ENCODE peak calls at places on chromosome 14, in six cellular contexts. One of them, this sample, is unnamed.

GRCh38 chr14:52730708-52731111 is 744 bp downstream of the STYX start:
- DNase-seq in activated CD4-positive, alpha-beta T cell treated with anti-CD3 and anti-CD28 coated beads for 24 hours: no peak
- DNase-seq in stimulated activated CD4-positive, alpha-beta T cell treated with anti-CD3 and anti-CD28 coated beads, Interleukin-15, amount 100 ng/mL, for 24 hours: no peak
- DNase-seq in M059J: no peak
- DNase-seq in bronchial epithelial cell: peak; percentile 27
- DNase-seq in dermis blood vessel endothelial cell: peak; percentile 50
- DNase-seq in this sample: no peak

GRCh38 chr14:96318836-96319235 is 44.3 kb downstream of the ATG2B start:
- DNase-seq in bronchial epithelial cell: no peak
- DNase-seq in dermis blood vessel endothelial cell: no peak
- DNase-seq in stimulated activated CD4-positive, alpha-beta T cell treated with anti-CD3 and anti-CD28 coated beads, Interleukin-15, amount 100 ng/mL, for 24 hours: no peak
- DNase-seq in activated CD4-positive, alpha-beta T cell treated with anti-CD3 and anti-CD28 coated beads for 24 hours: no peak
- DNase-seq in M059J: no peak
- DNase-seq in this sample: no peak

GRCh38 chr14:70971588-70971987 is 64.3 kb downstream of the PCNX1 start:
- DNase-seq in M059J: no peak
- DNase-seq in activated CD4-positive, alpha-beta T cell treated with anti-CD3 and anti-CD28 coated beads for 24 hours: no peak
- DNase-seq in dermis blood vessel endothelial cell: no peak
- DNase-seq in bronchial epithelial cell: no peak
- DNase-seq in stimulated activated CD4-positive, alpha-beta T cell treated with anti-CD3 and anti-CD28 coated beads, Interleukin-15, amount 100 ng/mL, for 24 hours: no peak
- DNase-seq in this sample: no peak

GRCh38 chr14:62081012-62081612 is 318.9 kb downstream of the SNAPC1 start:
- DNase-seq in stimulated activated CD4-positive, alpha-beta T cell treated with anti-CD3 and anti-CD28 coated beads, Interleukin-15, amount 100 ng/mL, for 24 hours: no peak
- DNase-seq in M059J: no peak
- DNase-seq in activated CD4-positive, alpha-beta T cell treated with anti-CD3 and anti-CD28 coated beads for 24 hours: no peak
- DNase-seq in bronchial epithelial cell: no peak
- DNase-seq in dermis blood vessel endothelial cell: no peak
- DNase-seq in this sample: no peak

GRCh38 chr14:85798852-85799251 is 268.9 kb downstream of the FLRT2 start:
- DNase-seq in bronchial epithelial cell: no peak
- DNase-seq in activated CD4-positive, alpha-beta T cell treated with anti-CD3 and anti-CD28 coated beads for 24 hours: no peak
- DNase-seq in stimulated activated CD4-positive, alpha-beta T cell treated with anti-CD3 and anti-CD28 coated beads, Interleukin-15, amount 100 ng/mL, for 24 hours: no peak
- DNase-seq in M059J: no peak
- DNase-seq in dermis blood vessel endothelial cell: no peak
- DNase-seq in this sample: no peak

GRCh38 chr14:92507174-92507768 is 6.3 kb upstream of the RIN3 start:
- DNase-seq in dermis blood vessel endothelial cell: no peak
- DNase-seq in bronchial epithelial cell: peak; percentile 17
- DNase-seq in stimulated activated CD4-positive, alpha-beta T cell treated with anti-CD3 and anti-CD28 coated beads, Interleukin-15, amount 100 ng/mL, for 24 hours: no peak
- DNase-seq in M059J: no peak
- DNase-seq in activated CD4-positive, alpha-beta T cell treated with anti-CD3 and anti-CD28 coated beads for 24 hours: no peak
- DNase-seq in this sample: no peak

GRCh38 chr14:29548948-29549370 is 378.7 kb downstream of the PRKD1 start:
- DNase-seq in bronchial epithelial cell: peak; percentile 69
- DNase-seq in dermis blood vessel endothelial cell: peak; percentile 81
- DNase-seq in stimulated activated CD4-positive, alpha-beta T cell treated with anti-CD3 and anti-CD28 coated beads, Interleukin-15, amount 100 ng/mL, for 24 hours: no peak
- DNase-seq in activated CD4-positive, alpha-beta T cell treated with anti-CD3 and anti-CD28 coated beads for 24 hours: no peak
- DNase-seq in M059J: peak; percentile 70
- DNase-seq in this sample: peak; percentile 66

GRCh38 chr14:75690010-75690409 is 29.0 kb downstream of the TTLL5 start:
- DNase-seq in M059J: no peak
- DNase-seq in bronchial epithelial cell: no peak
- DNase-seq in dermis blood vessel endothelial cell: peak; percentile 76
- DNase-seq in stimulated activated CD4-positive, alpha-beta T cell treated with anti-CD3 and anti-CD28 coated beads, Interleukin-15, amount 100 ng/mL, for 24 hours: peak; percentile 4
- DNase-seq in activated CD4-positive, alpha-beta T cell treated with anti-CD3 and anti-CD28 coated beads for 24 hours: no peak
- DNase-seq in this sample: no peak

GRCh38 chr14:103121846-103122577 is 1.2 kb upstream of the TNFAIP2 start:
- DNase-seq in activated CD4-positive, alpha-beta T cell treated with anti-CD3 and anti-CD28 coated beads for 24 hours: no peak
- DNase-seq in bronchial epithelial cell: no peak
- DNase-seq in stimulated activated CD4-positive, alpha-beta T cell treated with anti-CD3 and anti-CD28 coated beads, Interleukin-15, amount 100 ng/mL, for 24 hours: no peak
- DNase-seq in M059J: peak; percentile 88
- DNase-seq in dermis blood vessel endothelial cell: peak; percentile 89
- DNase-seq in this sample: peak; percentile 63

GRCh38 chr14:60655898-60656754 is 6.8 kb upstream of the SIX1 start:
- DNase-seq in M059J: no peak
- DNase-seq in bronchial epithelial cell: no peak
- DNase-seq in stimulated activated CD4-positive, alpha-beta T cell treated with anti-CD3 and anti-CD28 coated beads, Interleukin-15, amount 100 ng/mL, for 24 hours: peak; percentile 20
- DNase-seq in dermis blood vessel endothelial cell: no peak
- DNase-seq in activated CD4-positive, alpha-beta T cell treated with anti-CD3 and anti-CD28 coated beads for 24 hours: no peak
- DNase-seq in this sample: no peak

GRCh38 chr14:24665440-24665991 is 31.5 kb upstream of the GZMB start:
- DNase-seq in M059J: no peak
- DNase-seq in stimulated activated CD4-positive, alpha-beta T cell treated with anti-CD3 and anti-CD28 coated beads, Interleukin-15, amount 100 ng/mL, for 24 hours: peak; percentile 67
- DNase-seq in dermis blood vessel endothelial cell: no peak
- DNase-seq in bronchial epithelial cell: peak; percentile 29
- DNase-seq in activated CD4-positive, alpha-beta T cell treated with anti-CD3 and anti-CD28 coated beads for 24 hours: no peak
- DNase-seq in this sample: no peak

GRCh38 chr14:96901227-96901626 is 104.0 kb downstream of the VRK1 start:
- DNase-seq in activated CD4-positive, alpha-beta T cell treated with anti-CD3 and anti-CD28 coated beads for 24 hours: no peak
- DNase-seq in dermis blood vessel endothelial cell: no peak
- DNase-seq in M059J: no peak
- DNase-seq in bronchial epithelial cell: no peak
- DNase-seq in stimulated activated CD4-positive, alpha-beta T cell treated with anti-CD3 and anti-CD28 coated beads, Interleukin-15, amount 100 ng/mL, for 24 hours: no peak
- DNase-seq in this sample: no peak

GRCh38 chr14:76699209-76699608 is 62.1 kb upstream of the VASH1 start:
- DNase-seq in M059J: no peak
- DNase-seq in stimulated activated CD4-positive, alpha-beta T cell treated with anti-CD3 and anti-CD28 coated beads, Interleukin-15, amount 100 ng/mL, for 24 hours: no peak
- DNase-seq in dermis blood vessel endothelial cell: no peak
- DNase-seq in activated CD4-positive, alpha-beta T cell treated with anti-CD3 and anti-CD28 coated beads for 24 hours: no peak
- DNase-seq in bronchial epithelial cell: no peak
- DNase-seq in this sample: no peak

GRCh38 chr14:94028450-94028826 is 2.3 kb downstream of the OTUB2 start:
- DNase-seq in stimulated activated CD4-positive, alpha-beta T cell treated with anti-CD3 and anti-CD28 coated beads, Interleukin-15, amount 100 ng/mL, for 24 hours: peak; percentile 43
- DNase-seq in activated CD4-positive, alpha-beta T cell treated with anti-CD3 and anti-CD28 coated beads for 24 hours: peak; percentile 14
- DNase-seq in M059J: peak; percentile 77
- DNase-seq in bronchial epithelial cell: peak; percentile 80
- DNase-seq in dermis blood vessel endothelial cell: peak; percentile 47
- DNase-seq in this sample: no peak

GRCh38 chr14:23588884-23589598 is 10.5 kb upstream of the JPH4 start:
- DNase-seq in activated CD4-positive, alpha-beta T cell treated with anti-CD3 and anti-CD28 coated beads for 24 hours: peak; percentile 64
- DNase-seq in bronchial epithelial cell: peak; percentile 68
- DNase-seq in M059J: peak; percentile 81
- DNase-seq in dermis blood vessel endothelial cell: peak; percentile 89
- DNase-seq in stimulated activated CD4-positive, alpha-beta T cell treated with anti-CD3 and anti-CD28 coated beads, Interleukin-15, amount 100 ng/mL, for 24 hours: peak; percentile 87
- DNase-seq in this sample: peak; percentile 60

GRCh38 chr14:90103808-90104207 is 42.0 kb downstream of the KCNK13 start:
- DNase-seq in M059J: no peak
- DNase-seq in activated CD4-positive, alpha-beta T cell treated with anti-CD3 and anti-CD28 coated beads for 24 hours: no peak
- DNase-seq in bronchial epithelial cell: peak; percentile 34
- DNase-seq in dermis blood vessel endothelial cell: no peak
- DNase-seq in stimulated activated CD4-positive, alpha-beta T cell treated with anti-CD3 and anti-CD28 coated beads, Interleukin-15, amount 100 ng/mL, for 24 hours: no peak
- DNase-seq in this sample: no peak

GRCh38 chr14:61281186-61281676 is at the start of gene TMEM30B:
- DNase-seq in dermis blood vessel endothelial cell: no peak
- DNase-seq in activated CD4-positive, alpha-beta T cell treated with anti-CD3 and anti-CD28 coated beads for 24 hours: no peak
- DNase-seq in bronchial epithelial cell: peak; percentile 94
- DNase-seq in stimulated activated CD4-positive, alpha-beta T cell treated with anti-CD3 and anti-CD28 coated beads, Interleukin-15, amount 100 ng/mL, for 24 hours: no peak
- DNase-seq in M059J: no peak
- DNase-seq in this sample: no peak

GRCh38 chr14:106308839-106309389 is 782.5 kb downstream of the TMEM121 start:
- DNase-seq in dermis blood vessel endothelial cell: peak; percentile 10
- DNase-seq in activated CD4-positive, alpha-beta T cell treated with anti-CD3 and anti-CD28 coated beads for 24 hours: peak; percentile 72
- DNase-seq in stimulated activated CD4-positive, alpha-beta T cell treated with anti-CD3 and anti-CD28 coated beads, Interleukin-15, amount 100 ng/mL, for 24 hours: peak; percentile 98
- DNase-seq in M059J: peak; percentile 3
- DNase-seq in bronchial epithelial cell: no peak
- DNase-seq in this sample: no peak

GRCh38 chr14:64556526-64556925 is 6.8 kb downstream of the PPP1R36 start:
- DNase-seq in activated CD4-positive, alpha-beta T cell treated with anti-CD3 and anti-CD28 coated beads for 24 hours: no peak
- DNase-seq in bronchial epithelial cell: peak; percentile 61
- DNase-seq in M059J: peak; percentile 75
- DNase-seq in dermis blood vessel endothelial cell: no peak
- DNase-seq in stimulated activated CD4-positive, alpha-beta T cell treated with anti-CD3 and anti-CD28 coated beads, Interleukin-15, amount 100 ng/mL, for 24 hours: no peak
- DNase-seq in this sample: peak; percentile 82

GRCh38 chr14:80215081-80215480 is 3.8 kb upstream of the DIO2 start:
- DNase-seq in stimulated activated CD4-positive, alpha-beta T cell treated with anti-CD3 and anti-CD28 coated beads, Interleukin-15, amount 100 ng/mL, for 24 hours: no peak
- DNase-seq in bronchial epithelial cell: no peak
- DNase-seq in dermis blood vessel endothelial cell: no peak
- DNase-seq in activated CD4-positive, alpha-beta T cell treated with anti-CD3 and anti-CD28 coated beads for 24 hours: no peak
- DNase-seq in M059J: peak; percentile 69
- DNase-seq in this sample: no peak

GRCh38 chr14:69152181-69152943 is 557 bp downstream of the DCAF5 start:
- DNase-seq in activated CD4-positive, alpha-beta T cell treated with anti-CD3 and anti-CD28 coated beads for 24 hours: peak; percentile 31
- DNase-seq in dermis blood vessel endothelial cell: peak; percentile 24
- DNase-seq in stimulated activated CD4-positive, alpha-beta T cell treated with anti-CD3 and anti-CD28 coated beads, Interleukin-15, amount 100 ng/mL, for 24 hours: peak; percentile 54
- DNase-seq in M059J: peak; percentile 61
- DNase-seq in bronchial epithelial cell: no peak
- DNase-seq in this sample: peak; percentile 43

GRCh38 chr14:45135181-45135580 is 549 bp upstream of the FANCM start:
- DNase-seq in bronchial epithelial cell: peak; percentile 34
- DNase-seq in dermis blood vessel endothelial cell: peak; percentile 51
- DNase-seq in stimulated activated CD4-positive, alpha-beta T cell treated with anti-CD3 and anti-CD28 coated beads, Interleukin-15, amount 100 ng/mL, for 24 hours: no peak
- DNase-seq in M059J: no peak
- DNase-seq in activated CD4-positive, alpha-beta T cell treated with anti-CD3 and anti-CD28 coated beads for 24 hours: no peak
- DNase-seq in this sample: peak; percentile 22

GRCh38 chr14:54712371-54712998 is 145.6 kb downstream of the SAMD4A start:
- DNase-seq in dermis blood vessel endothelial cell: peak; percentile 58
- DNase-seq in bronchial epithelial cell: no peak
- DNase-seq in M059J: peak; percentile 13
- DNase-seq in activated CD4-positive, alpha-beta T cell treated with anti-CD3 and anti-CD28 coated beads for 24 hours: no peak
- DNase-seq in stimulated activated CD4-positive, alpha-beta T cell treated with anti-CD3 and anti-CD28 coated beads, Interleukin-15, amount 100 ng/mL, for 24 hours: no peak
- DNase-seq in this sample: peak; percentile 81

GRCh38 chr14:63297387-63297786 is 21.3 kb downstream of the GPHB5 start:
- DNase-seq in dermis blood vessel endothelial cell: no peak
- DNase-seq in bronchial epithelial cell: peak; percentile 18
- DNase-seq in M059J: no peak
- DNase-seq in activated CD4-positive, alpha-beta T cell treated with anti-CD3 and anti-CD28 coated beads for 24 hours: no peak
- DNase-seq in stimulated activated CD4-positive, alpha-beta T cell treated with anti-CD3 and anti-CD28 coated beads, Interleukin-15, amount 100 ng/mL, for 24 hours: no peak
- DNase-seq in this sample: no peak

This sample was measured in fibroblast of gingiva.